ENCODE peak calls at places on chromosomes 4 and X, in five cellular contexts. I is fibroblast of lung, H is neural progenitor cell, C is K562, Y is MM.1S. P is an unnamed sample.

GRCh38 chr4:153333874-153334273 is 10.6 kb upstream of the MND1 start:
- DNase-seq in Y (no peak), H (no peak), I (no peak), C (no peak), P (no peak)

GRCh38 chr4:17718471-17718870 is 63.0 kb downstream of the FAM184B start:
- DNase-seq in Y (no peak), C (no peak), I (no peak), H (no peak), P (no peak)

GRCh38 chr4:87193958-87194675 is 26.3 kb downstream of the KLHL8 start:
- DNase-seq in H (no peak), C (no peak), I (no peak), Y (no peak), P (no peak)

GRCh38 chr4:76641758-76642157 is 206.7 kb downstream of the SHROOM3 start:
- DNase-seq in C (no peak), Y (no peak), H (no peak), I (no peak), P (no peak)

GRCh38 chrX:79259073-79259689 is 108.0 kb downstream of the ITM2A start:
- DNase-seq in Y (peak), I (no peak), H (no peak), C (no peak), P (no peak)

GRCh38 chr4:3201718-3202702 is 46.9 kb upstream of the MSANTD1 start:
- DNase-seq in C (peak), Y (no peak), H (no peak), I (peak), P (no peak)

GRCh38 chrX:83934220-83934619 is 73.3 kb downstream of the CYLC1 start:
- DNase-seq in I (no peak), Y (no peak), C (no peak), H (no peak), P (no peak)

GRCh38 chr4:119632216-119632615 is 3.6 kb upstream of the PDE5A start:
- DNase-seq in C (no peak), Y (no peak), I (peak), H (no peak), P (no peak)

GRCh38 chrX:20029728-20030127 is 38.9 kb upstream of the BCLAF3 start:
- DNase-seq in Y (peak), C (no peak), H (no peak), I (no peak), P (peak)

GRCh38 chr4:106062452-106062875 is 167.2 kb downstream of the NPNT start:
- DNase-seq in I (peak), H (no peak), Y (no peak), C (peak), P (no peak)

GRCh38 chr4:174702974-174703478 is 126.0 kb downstream of the GLRA3 start:
- DNase-seq in C (no peak), Y (no peak), I (no peak), H (no peak), P (no peak)

GRCh38 chrX:116657071-116657470 is 194.3 kb upstream of the CT83 start:
- DNase-seq in H (no peak), I (no peak), C (no peak), Y (no peak), P (no peak)

GRCh38 chrX:133365886-133366611 is 49.2 kb downstream of the GPC4 start:
- DNase-seq in I (no peak), C (no peak), H (no peak), Y (no peak), P (no peak)

GRCh38 chr4:158006973-158007372 is 165.9 kb downstream of the GASK1B start:
- DNase-seq in C (no peak), Y (no peak), I (no peak), H (no peak), P (no peak)

GRCh38 chr4:125582302-125582701 is 267.5 kb downstream of the FAT4 start:
- DNase-seq in Y (no peak), C (no peak), I (peak), H (no peak), P (no peak)

GRCh38 chrX:105190252-105190853 is 30.1 kb downstream of the TEX13A start:
- DNase-seq in C (peak), I (peak), H (peak), Y (peak), P (no peak)

GRCh38 chrX:150361070-150361776 is 1.9 kb upstream of the MAMLD1 start:
- DNase-seq in I (peak), H (peak), Y (no peak), C (peak), P (peak)

GRCh38 chrX:39936886-39937770 is 160.6 kb downstream of the BCOR start:
- DNase-seq in C (peak), Y (peak), H (no peak), I (no peak), P (no peak)

GRCh38 chr4:152267811-152268210 is 268.1 kb downstream of the FBXW7 start:
- DNase-seq in C (no peak), I (no peak), H (no peak), Y (no peak), P (no peak)

GRCh38 chr4:54227261-54228063 is 1.6 kb upstream of the PDGFRA start:
- DNase-seq in I (peak), H (peak), C (no peak), Y (no peak), P (no peak)

GRCh38 chr4:16106956-16107355 is 23.1 kb upstream of the PROM1 start:
- DNase-seq in Y (no peak), I (no peak), H (no peak), C (no peak), P (no peak)

GRCh38 chr4:26094911-26095310 is 180.9 kb downstream of the SMIM20 start:
- DNase-seq in Y (no peak), H (no peak), I (peak), C (no peak), P (no peak)

GRCh38 chr4:57102050-57102564 is 8.1 kb downstream of the IGFBP7 start:
- DNase-seq in H (no peak), Y (no peak), I (peak), C (no peak), P (no peak)

GRCh38 chr4:150475763-150476162 is 106.2 kb upstream of the MAB21L2 start:
- DNase-seq in C (no peak), I (no peak), Y (no peak), H (no peak), P (no peak)

DNA sequence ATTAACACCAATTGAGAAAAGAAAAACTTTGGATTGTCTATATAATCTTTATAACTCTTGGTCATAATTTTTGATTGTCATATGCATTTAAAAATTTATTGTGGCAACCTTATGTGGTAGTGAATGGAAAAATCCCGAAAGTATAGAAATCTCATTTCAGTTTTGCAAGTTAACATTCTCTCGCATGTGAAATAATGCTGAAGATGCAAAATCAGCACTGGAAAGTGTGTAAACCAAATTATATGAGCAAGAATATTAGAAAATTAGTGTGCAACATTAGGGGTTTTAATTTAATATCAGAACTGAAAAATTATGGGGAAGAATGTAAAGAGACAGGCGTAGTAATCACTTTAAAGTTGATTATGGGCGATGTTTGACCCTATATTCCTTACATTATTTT is 1472.8 kb downstream of the PCDH7 start:
- DNase-seq in H (no peak), I (no peak), Y (no peak), C (no peak), P (no peak)
- TF ChIP-seq EZH2 in H (no peak), I (no peak), Y (no peak), C (no peak), P (no peak)

GRCh38 chr4:84503495-84504437 is 4.7 kb upstream of the NKX6-1 start:
- DNase-seq in I (peak), H (peak), Y (peak), C (peak), P (peak)
- TF ChIP-seq EZH2 in I (no peak), H (no peak), Y (no peak), C (peak), P (no peak)

GRCh38 chrX:101539116-101539515 is 11.2 kb upstream of the ARMCX1 start:
- DNase-seq in C (no peak), I (no peak), Y (no peak), H (no peak), P (no peak)
- TF ChIP-seq EZH2 in C (no peak), I (no peak), Y (no peak), H (no peak), P (no peak)

DNA sequence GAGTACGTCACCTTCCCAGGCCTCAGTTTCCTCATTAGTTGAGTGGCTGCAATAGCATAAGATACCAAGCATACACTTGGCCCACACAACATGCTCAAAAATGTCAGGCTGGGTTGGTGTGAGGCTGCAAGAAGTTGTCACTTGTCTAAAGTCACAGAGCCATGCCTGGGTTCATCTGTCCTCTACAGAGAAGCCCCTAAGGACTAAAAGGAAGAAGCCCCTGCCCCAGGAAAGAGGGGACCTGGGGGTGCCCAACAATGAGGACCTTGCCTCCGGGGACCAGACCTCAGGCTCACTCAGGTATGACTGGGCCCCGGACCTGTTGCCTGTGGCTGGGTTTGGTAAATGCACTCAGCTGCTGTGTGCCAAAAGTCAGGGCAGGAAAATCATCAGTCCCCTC is 82.7 kb downstream of the CRMP1 start:
- DNase-seq in H (no peak), Y (no peak), I (no peak), C (no peak), P (no peak)
- TF ChIP-seq EZH2 in H (no peak), Y (no peak), I (no peak), C (no peak), P (no peak)

P was measured in PC-9.